ENCODE peak calls at places on chromosome 21, in ten cellular contexts. N is A549, F is fibroblast of the aortic adventitia, M is SJCRH30, R is endothelial cell of umbilical vein, H is PC-3, E is heart left ventricle, J is lung, V is A673, Y is GM12865. U is an unnamed sample.

GRCh38 chr21:42593815-42594157 is 59.6 kb upstream of the PDE9A start:
- DNase-seq in N (no peak), F (no peak), M (no peak), R (no peak), H (no peak), E (no peak), J (no peak), V (no peak), Y (no peak), U (no peak)

GRCh38 chr21:17548262-17548661 is 35.4 kb downstream of the CXADR start:
- DNase-seq in N (no peak), F (no peak), M (no peak), R (no peak), H (no peak), E (no peak), J (no peak), V (no peak), Y (no peak), U (no peak)

GRCh38 chr21:38957575-38958340 is 152.0 kb downstream of the ETS2 start:
- DNase-seq in N (no peak), F (no peak), M (no peak), R (no peak), H (no peak), E (no peak), J (no peak), V (no peak), Y (no peak), U (no peak)

GRCh38 chr21:44867999-44868700 is 5.3 kb downstream of the PTTG1IP start:
- DNase-seq in N (no peak), F (no peak), M (no peak), R (no peak), H (no peak), E (peak), J (no peak), V (no peak), Y (peak), U (no peak)

GRCh38 chr21:35394634-35395369 is 345.7 kb upstream of the RUNX1 start:
- DNase-seq in N (no peak), F (no peak), M (no peak), R (no peak), H (peak), E (no peak), J (no peak), V (no peak), Y (no peak), U (no peak)

GRCh38 chr21:35868005-35868868 is 192.1 kb downstream of the SETD4 start:
- DNase-seq in N (no peak), F (no peak), M (no peak), R (no peak), H (no peak), E (no peak), J (no peak), V (no peak), Y (no peak), U (no peak)

GRCh38 chr21:20943476-20944085 is 54.6 kb upstream of the NCAM2 start:
- DNase-seq in N (no peak), F (no peak), M (no peak), R (no peak), H (no peak), E (no peak), J (no peak), V (no peak), Y (no peak), U (peak)

GRCh38 chr21:41662761-41663160 is 104.1 kb downstream of the RIPK4 start:
- DNase-seq in N (no peak), F (no peak), M (no peak), R (no peak), H (no peak), E (no peak), J (no peak), V (no peak), Y (no peak), U (no peak)

GRCh38 chr21:42061195-42061865 is 9.8 kb upstream of the UMODL1 start:
- DNase-seq in N (no peak), F (no peak), M (no peak), R (no peak), H (no peak), E (peak), J (peak), V (no peak), Y (peak), U (no peak)

GRCh38 chr21:10639123-10639522 is 117.7 kb downstream of the TPTE start:
- DNase-seq in N (no peak), F (no peak), M (no peak), R (no peak), H (no peak), E (no peak), J (no peak), V (no peak), Y (no peak), U (no peak)

GRCh38 chr21:45975017-45975595 is 6.5 kb upstream of the COL6A1 start:
- DNase-seq in N (no peak), F (peak), M (peak), R (no peak), H (peak), E (peak), J (no peak), V (no peak), Y (no peak), U (no peak)
- H3K4me3 ChIP-seq in N (no peak), F (peak), M (peak), R (no peak), H (peak), E (no peak), J (no peak), V (no peak), Y (no peak), U (peak)

GRCh38 chr21:37063433-37063832 is 9.4 kb downstream of the PIGP start:
- DNase-seq in N (no peak), F (no peak), M (no peak), R (no peak), H (no peak), E (no peak), J (no peak), V (no peak), Y (no peak), U (no peak)
- H3K4me3 ChIP-seq in N (no peak), F (no peak), M (no peak), R (no peak), H (no peak), E (no peak), J (no peak), V (no peak), Y (no peak), U (no peak)

DNA sequence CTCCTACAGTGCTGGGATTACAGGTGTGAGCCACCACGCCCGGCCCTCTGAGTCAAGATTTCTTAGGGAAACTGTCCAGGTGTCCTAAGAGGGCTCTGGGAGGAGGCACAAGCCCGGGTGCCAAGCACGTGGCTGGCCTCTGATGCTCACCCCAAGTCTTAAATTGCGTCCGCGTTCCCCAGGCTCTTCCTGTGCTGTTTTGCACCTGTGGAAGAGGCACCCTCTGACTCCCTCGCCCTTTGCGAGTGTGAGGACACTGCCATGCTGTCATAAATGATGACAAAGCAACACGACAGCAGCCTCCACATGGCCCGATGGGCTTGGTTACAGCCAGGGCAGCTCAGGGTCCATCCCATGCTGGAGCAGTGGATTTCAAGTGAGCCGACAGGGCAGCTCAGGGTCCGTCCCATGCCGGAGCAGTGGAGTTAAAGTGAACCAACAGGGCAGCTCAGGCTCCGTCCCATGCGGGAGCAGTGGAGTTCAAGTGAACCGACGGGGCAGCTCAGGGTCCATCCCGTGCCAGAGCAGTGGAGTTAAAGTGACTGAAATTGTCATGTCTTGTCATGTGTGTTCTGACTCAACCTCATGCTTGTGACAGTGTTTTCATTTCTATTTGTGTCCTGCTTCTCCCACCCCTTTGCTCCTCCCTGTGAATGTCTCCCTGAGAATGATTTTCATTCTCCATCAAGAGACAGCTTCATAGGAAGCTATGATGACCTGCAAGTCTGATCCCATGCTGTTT is 33.9 kb downstream of the PCNT start:
- DNase-seq in N (no peak), F (no peak), M (no peak), R (no peak), H (no peak), E (no peak), J (no peak), V (no peak), Y (no peak), U (no peak)
- H3K4me3 ChIP-seq in N (no peak), F (no peak), M (no peak), R (no peak), H (no peak), E (no peak), J (no peak), V (no peak), Y (peak), U (no peak)

DNA sequence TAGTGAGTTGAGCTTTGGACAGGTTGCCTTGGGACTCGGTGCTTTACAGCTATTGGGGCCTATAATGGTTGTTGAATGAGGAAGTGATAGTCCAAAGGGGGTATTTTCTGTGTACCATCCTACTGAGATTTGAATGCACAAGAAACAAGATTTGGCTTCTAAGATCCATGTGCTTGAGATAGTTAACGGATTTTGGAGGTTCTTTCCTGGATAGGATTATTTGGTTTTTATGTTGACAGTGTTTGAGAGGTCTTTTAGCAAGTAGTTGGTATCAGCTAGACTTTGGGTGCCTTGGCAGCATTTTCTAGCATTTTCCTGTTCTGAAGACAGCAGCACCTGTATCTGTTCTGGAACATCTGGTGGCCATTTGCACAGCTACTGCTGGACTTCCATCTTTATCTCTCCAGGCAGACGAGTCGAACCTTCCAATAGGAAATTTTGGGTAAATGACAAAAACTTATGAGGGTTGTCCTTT is 3.6 kb upstream of the SCAF4 start:
- DNase-seq in N (no peak), F (no peak), M (no peak), R (no peak), H (no peak), E (no peak), J (no peak), V (no peak), Y (no peak), U (no peak)
- H3K4me3 ChIP-seq in N (no peak), F (no peak), M (no peak), R (no peak), H (no peak), E (no peak), J (no peak), V (no peak), Y (no peak), U (no peak)

GRCh38 chr21:33232640-33233039 is 2.9 kb downstream of the IFNAR2 start:
- DNase-seq in N (no peak), F (no peak), M (no peak), R (peak), H (no peak), E (no peak), J (no peak), V (no peak), Y (no peak), U (no peak)
- H3K4me3 ChIP-seq in N (no peak), F (no peak), M (no peak), R (peak), H (no peak), E (no peak), J (no peak), V (no peak), Y (peak), U (no peak)

GRCh38 chr21:25934130-25934529 is 199.4 kb downstream of the GABPA start:
- DNase-seq in N (no peak), F (peak), M (no peak), R (no peak), H (peak), E (no peak), J (no peak), V (no peak), Y (no peak), U (no peak)
- H3K4me3 ChIP-seq in N (no peak), F (no peak), M (no peak), R (no peak), H (no peak), E (no peak), J (no peak), V (no peak), Y (no peak), U (no peak)

GRCh38 chr21:46297311-46298082 is 11.4 kb downstream of the YBEY start:
- DNase-seq in N (no peak), F (no peak), M (no peak), R (peak), H (no peak), E (peak), J (no peak), V (peak), Y (no peak), U (no peak)
- H3K4me3 ChIP-seq in N (no peak), F (peak), M (no peak), R (peak), H (no peak), E (peak), J (peak), V (peak), Y (no peak), U (peak)

U was measured in skeletal muscle cell.